ENCODE peak calls at places on chromosomes 16 and 17, in seven cellular contexts. K, P, M, U, O, Z and N are unnamed samples.

GRCh38 chr16:89393731-89394406 is 96.5 kb downstream of the ANKRD11 start:
- DNase-seq in K (no peak), P (peak), M (peak), U (peak), O (no peak), Z (no peak), N (no peak)

GRCh38 chr17:16917995-16918394 is 53.9 kb downstream of the TNFRSF13B start:
- DNase-seq in K (no peak), P (no peak), M (peak), U (no peak), O (no peak), Z (no peak), N (no peak)

GRCh38 chr17:73142763-73143395 is 21.9 kb upstream of the SSTR2 start:
- DNase-seq in K (no peak), P (no peak), M (no peak), U (no peak), O (no peak), Z (peak), N (no peak)

GRCh38 chr16:69520800-69521602 is 44.8 kb upstream of the NFAT5 start:
- DNase-seq in K (no peak), P (no peak), M (no peak), U (no peak), O (no peak), Z (peak), N (no peak)

GRCh38 chr16:71927383-71927782 is 32.1 kb downstream of the IST1 start:
- DNase-seq in K (peak), P (no peak), M (peak), U (peak), O (no peak), Z (peak), N (peak)

GRCh38 chr16:22141746-22142145 is 20.6 kb upstream of the SDR42E2 start:
- DNase-seq in K (no peak), P (no peak), M (no peak), U (no peak), O (no peak), Z (peak), N (no peak)

GRCh38 chr16:11410382-11411058 is 65.3 kb downstream of the RMI2 start:
- DNase-seq in K (no peak), P (no peak), M (no peak), U (no peak), O (no peak), Z (no peak), N (no peak)

GRCh38 chr16:63461248-63461841 is 1425.1 kb upstream of the CDH8 start:
- DNase-seq in K (no peak), P (no peak), M (no peak), U (no peak), O (peak), Z (peak), N (peak)

GRCh38 chr17:13194887-13195286 is 177.1 kb upstream of the ELAC2 start:
- DNase-seq in K (no peak), P (no peak), M (no peak), U (no peak), O (no peak), Z (no peak), N (no peak)

GRCh38 chr17:42704495-42705494 is 22.5 kb downstream of the CNTNAP1 start:
- DNase-seq in K (no peak), P (no peak), M (no peak), U (no peak), O (no peak), Z (no peak), N (no peak)

GRCh38 chr17:21286066-21286770 is 1.7 kb downstream of the MAP2K3 start:
- DNase-seq in K (peak), P (peak), M (peak), U (peak), O (peak), Z (peak), N (peak)

GRCh38 chr16:69848635-69849545 is 86.8 kb downstream of the WWP2 start:
- DNase-seq in K (peak), P (peak), M (peak), U (peak), O (peak), Z (peak), N (peak)

GRCh38 chr17:3838206-3838605 is 7.8 kb downstream of the NCBP3 start:
- DNase-seq in K (no peak), P (no peak), M (no peak), U (no peak), O (no peak), Z (no peak), N (no peak)

GRCh38 chr16:68689921-68690320 is 44.8 kb downstream of the CDH3 start:
- DNase-seq in K (no peak), P (no peak), M (no peak), U (no peak), O (no peak), Z (no peak), N (no peak)

GRCh38 chr17:52157603-52158449 is 688 bp downstream of the CA10 start:
- DNase-seq in K (no peak), P (no peak), M (no peak), U (no peak), O (peak), Z (no peak), N (no peak)

GRCh38 chr17:67056746-67057490 is 12.6 kb downstream of the CACNG1 start:
- DNase-seq in K (no peak), P (no peak), M (peak), U (no peak), O (no peak), Z (no peak), N (no peak)

GRCh38 chr16:19499481-19499880 is 22.4 kb downstream of the GDE1 start:
- DNase-seq in K (no peak), P (no peak), M (no peak), U (no peak), O (no peak), Z (no peak), N (no peak)

GRCh38 chr17:82294086-82294773 is 20.7 kb upstream of the CSNK1D start:
- DNase-seq in K (no peak), P (peak), M (no peak), U (no peak), O (no peak), Z (no peak), N (no peak)

GRCh38 chr17:41530062-41531048 is 2.2 kb upstream of the KRT19 start:
- DNase-seq in K (peak), P (no peak), M (no peak), U (no peak), O (no peak), Z (peak), N (peak)

GRCh38 chr17:292531-293382 is 59.9 kb downstream of the RPH3AL start:
- DNase-seq in K (no peak), P (no peak), M (no peak), U (peak), O (no peak), Z (no peak), N (no peak)

GRCh38 chr17:231191-231965 is 49.9 kb upstream of the DOC2B start:
- DNase-seq in K (no peak), P (peak), M (no peak), U (peak), O (peak), Z (no peak), N (no peak)

GRCh38 chr16:72612271-72612670 is 435.7 kb downstream of the ZFHX3 start:
- DNase-seq in K (no peak), P (no peak), M (no peak), U (no peak), O (no peak), Z (peak), N (peak)

GRCh38 chr17:66275651-66276050 is 26.8 kb upstream of the PRKCA start:
- DNase-seq in K (peak), P (no peak), M (no peak), U (no peak), O (no peak), Z (peak), N (peak)

GRCh38 chr17:17146791-17147406 is 59.2 kb downstream of the PLD6 start:
- DNase-seq in K (no peak), P (no peak), M (no peak), U (no peak), O (no peak), Z (no peak), N (no peak)

GRCh38 chr17:20307325-20307910 is 159.9 kb downstream of the LGALS9B start:
- DNase-seq in K (no peak), P (no peak), M (no peak), U (no peak), O (no peak), Z (no peak), N (no peak)

GRCh38 chr17:40530988-40531971 is 29.9 kb upstream of the TNS4 start:
- DNase-seq in K (no peak), P (no peak), M (no peak), U (peak), O (no peak), Z (no peak), N (no peak)

DNA sequence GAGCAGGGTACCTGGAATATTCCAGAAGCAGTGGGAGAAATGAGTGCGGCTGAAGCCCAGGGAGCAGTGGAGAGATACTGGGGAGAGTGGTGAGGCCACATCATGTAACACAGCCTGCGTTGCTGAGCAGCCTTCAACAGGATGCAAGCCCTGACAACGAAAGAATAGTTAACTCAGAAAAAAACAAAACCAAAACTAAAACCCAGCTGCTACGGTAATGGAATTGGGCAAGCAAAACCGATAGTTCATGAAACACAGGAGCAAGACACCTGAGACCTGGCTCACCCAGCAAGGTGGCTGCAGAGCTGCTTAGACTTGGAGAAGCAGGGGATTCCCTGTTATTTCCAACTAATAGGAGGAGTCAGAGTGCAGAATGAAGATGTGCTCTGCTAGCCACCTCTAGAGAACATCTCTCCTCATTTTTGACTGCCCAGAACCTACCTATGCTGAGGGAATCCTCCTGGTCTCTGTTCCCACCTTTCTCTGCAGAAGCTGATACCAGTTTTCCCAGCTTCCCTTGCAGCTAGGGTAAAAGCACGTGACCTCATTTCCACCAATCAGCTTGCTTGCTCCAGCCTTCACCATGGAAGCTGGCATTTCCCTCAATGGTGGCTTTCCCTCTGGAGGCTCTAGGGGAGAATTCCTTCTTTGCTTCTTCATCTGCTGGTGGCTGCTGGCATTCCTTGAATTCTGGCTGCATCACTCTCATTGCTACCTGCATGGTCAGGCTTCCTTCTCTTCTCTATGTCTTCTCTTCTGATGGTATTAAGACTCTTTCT is 59.4 kb upstream of the XYLT1 start:
- DNase-seq in K (no peak), P (no peak), M (no peak), U (no peak), O (no peak), Z (no peak), N (no peak)
- H3K4me3 ChIP-seq in K (no peak), P (no peak), M (no peak), U (no peak), O (no peak), Z (no peak), N (no peak)

GRCh38 chr17:7943291-7943690 is 11.3 kb downstream of the CNTROB start:
- DNase-seq in K (no peak), P (no peak), M (no peak), U (no peak), O (no peak), Z (no peak), N (no peak)
- H3K4me3 ChIP-seq in K (no peak), P (no peak), M (no peak), U (no peak), O (no peak), Z (no peak), N (no peak)

GRCh38 chr16:2341456-2342447 is 1.2 kb upstream of the ABCA3 start:
- DNase-seq in K (no peak), P (peak), M (no peak), U (peak), O (no peak), Z (no peak), N (no peak)
- H3K4me3 ChIP-seq in K (no peak), P (peak), M (no peak), U (no peak), O (peak), Z (no peak), N (no peak)

GRCh38 chr16:56631832-56632159 is 663 bp upstream of the MT1M start:
- DNase-seq in K (no peak), P (no peak), M (no peak), U (no peak), O (no peak), Z (no peak), N (no peak)
- H3K4me3 ChIP-seq in K (peak), P (peak), M (no peak), U (peak), O (peak), Z (peak), N (peak)

DNA sequence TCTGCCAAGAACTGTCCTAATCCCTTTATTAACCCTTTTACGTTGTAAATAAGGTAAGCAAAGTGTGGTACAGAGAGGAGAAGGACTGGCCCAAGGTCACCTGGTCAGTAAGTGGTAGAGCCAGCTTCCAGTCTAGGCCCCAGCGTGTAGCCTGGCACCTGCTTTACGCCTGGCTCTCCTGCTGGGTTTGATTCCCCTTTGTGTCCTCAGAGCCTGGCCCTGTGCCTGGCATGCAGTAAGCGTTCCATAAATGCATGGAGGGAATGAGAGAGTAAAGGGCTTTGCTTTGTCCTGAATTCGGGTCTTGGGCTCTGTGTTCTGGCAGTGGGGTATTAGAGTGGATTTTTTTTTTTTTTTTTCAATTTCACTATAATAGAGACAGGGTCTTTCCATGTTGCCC is 62.7 kb downstream of the ABCC1 start:
- DNase-seq in K (no peak), P (no peak), M (no peak), U (no peak), O (no peak), Z (no peak), N (no peak)
- H3K4me3 ChIP-seq in K (no peak), P (no peak), M (no peak), U (no peak), O (no peak), Z (no peak), N (no peak)

GRCh38 chr17:77420804-77421634 is 280.2 kb downstream of the SEC14L1 start:
- DNase-seq in K (peak), P (peak), M (no peak), U (peak), O (no peak), Z (peak), N (peak)
- H3K4me3 ChIP-seq in K (peak), P (no peak), M (no peak), U (no peak), O (no peak), Z (no peak), N (no peak)

GRCh38 chr17:49130891-49131290 is 1.7 kb upstream of the B4GALNT2 start:
- DNase-seq in K (no peak), P (no peak), M (no peak), U (no peak), O (no peak), Z (no peak), N (no peak)

GRCh38 chr17:49136335-49136734 is 3.8 kb downstream of the B4GALNT2 start:
- DNase-seq in K (no peak), P (no peak), M (no peak), U (no peak), O (no peak), Z (no peak), N (no peak)

GRCh38 chr17:49132317-49132698 is 261 bp upstream of the B4GALNT2 start:
- DNase-seq in K (no peak), P (no peak), M (no peak), U (no peak), O (no peak), Z (no peak), N (no peak)

DNA sequence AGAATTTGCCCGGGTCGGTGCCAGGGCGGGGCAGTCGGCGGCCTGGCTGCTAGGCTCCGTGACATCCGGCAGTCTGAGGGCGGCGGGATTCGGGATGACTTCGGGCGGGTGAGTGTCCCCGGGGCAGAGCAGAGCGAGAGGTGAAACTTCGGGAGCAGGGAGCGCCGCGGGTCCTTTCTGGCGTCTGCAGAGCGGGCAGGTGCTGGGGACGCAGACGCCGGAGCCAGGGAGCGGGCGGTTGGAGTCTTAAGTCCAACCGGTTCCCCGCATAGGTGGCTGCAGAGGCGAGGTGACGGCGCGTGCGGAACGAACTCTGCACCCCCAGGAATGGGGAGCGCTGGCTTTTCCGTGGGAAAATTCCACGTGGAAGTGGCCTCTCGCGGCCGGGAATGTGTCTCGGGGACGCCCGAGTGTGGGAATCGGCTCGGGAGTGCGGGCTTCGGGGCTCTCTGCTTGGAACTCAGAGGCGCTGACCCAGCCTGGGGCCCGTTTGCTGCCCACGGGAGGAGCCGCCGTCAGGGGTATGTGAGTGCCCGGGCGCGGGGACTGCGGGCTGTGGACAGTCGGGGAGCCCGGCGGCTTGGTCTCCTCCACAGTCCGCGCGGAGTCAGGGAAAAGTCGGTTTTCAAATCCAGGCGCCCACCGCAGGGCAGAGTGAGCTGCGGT is at the start of gene B4GALNT2:
- DNase-seq in K (no peak), P (no peak), M (no peak), U (no peak), O (no peak), Z (no peak), N (no peak)
- H3K4me3 ChIP-seq in K (peak), P (peak), M (no peak), U (no peak), O (peak), Z (peak), N (peak)

GRCh38 chr16:83945587-83945986 is 7.5 kb upstream of the OSGIN1 start:
- DNase-seq in K (no peak), P (no peak), M (no peak), U (no peak), O (no peak), Z (no peak), N (no peak)

GRCh38 chr16:83942074-83942473 is 11.0 kb upstream of the OSGIN1 start:
- DNase-seq in K (no peak), P (no peak), M (no peak), U (no peak), O (no peak), Z (no peak), N (no peak)

GRCh38 chr16:83946154-83946780 is 6.8 kb upstream of the OSGIN1 start:
- DNase-seq in K (no peak), P (no peak), M (no peak), U (no peak), O (no peak), Z (no peak), N (no peak)

GRCh38 chr16:83942815-83943515 is 10.1 kb upstream of the OSGIN1 start:
- DNase-seq in K (no peak), P (no peak), M (no peak), U (no peak), O (no peak), Z (no peak), N (no peak)

GRCh38 chr16:83943516-83944050 is 9.5 kb upstream of the OSGIN1 start:
- DNase-seq in K (no peak), P (no peak), M (no peak), U (no peak), O (no peak), Z (no peak), N (no peak)
- H3K4me3 ChIP-seq in K (no peak), P (no peak), M (no peak), U (no peak), O (no peak), Z (no peak), N (no peak)

GRCh38 chr17:44066204-44066930 is at the start of gene LSM12:
- DNase-seq in K (peak), P (peak), M (peak), U (peak), O (peak), Z (peak), N (peak)

GRCh38 chr17:44061446-44061845 is 5.0 kb downstream of the LSM12 start:
- DNase-seq in K (no peak), P (no peak), M (no peak), U (no peak), O (no peak), Z (no peak), N (no peak)

GRCh38 chr17:44065668-44066203 is 735 bp downstream of the LSM12 start:
- DNase-seq in K (no peak), P (peak), M (no peak), U (no peak), O (no peak), Z (peak), N (no peak)

GRCh38 chr17:44062871-44063270 is 3.6 kb downstream of the LSM12 start:
- DNase-seq in K (no peak), P (peak), M (no peak), U (no peak), O (no peak), Z (no peak), N (no peak)

GRCh38 chr17:44063704-44064639 is 2.5 kb downstream of the LSM12 start:
- DNase-seq in K (no peak), P (no peak), M (no peak), U (no peak), O (no peak), Z (no peak), N (no peak)
- H3K4me3 ChIP-seq in K (no peak), P (no peak), M (no peak), U (no peak), O (no peak), Z (no peak), N (no peak)